ENCODE peak calls at places on chromosomes 3 and 15, in six cellular contexts. A is keratinocyte; I is NCI-H2171 treated with DMSO at 0.1 percent for 48 hours; S is neural crest cell; N is AG09319; F is activated naive CD8-positive, alpha-beta T cell treated with anti-CD3 and anti-CD28 coated beads, Interleukin-2, amount 50 U/mL, for 24 hours. G is an unnamed sample.

GRCh38 chr15:92643849-92644815 is 11.4 kb downstream of the FAM174B start:
- DNase-seq in A (no peak), F (no peak), N (no peak), I (peak), S (no peak), G (no peak)

GRCh38 chr15:62841269-62841628 is 201.3 kb upstream of the TPM1 start:
- DNase-seq in A (no peak), N (no peak), F (no peak), S (no peak), I (no peak), G (no peak)

GRCh38 chr3:191005790-191006189 is 143.3 kb upstream of the GMNC start:
- DNase-seq in F (no peak), N (no peak), A (no peak), I (no peak), S (no peak), G (no peak)

GRCh38 chr3:172516318-172517214 is 6.7 kb downstream of the TNFSF10 start:
- DNase-seq in F (no peak), N (peak), A (peak), I (no peak), S (no peak), G (no peak)

GRCh38 chr3:11600501-11601282 is 43.0 kb downstream of the VGLL4 start:
- DNase-seq in N (peak), I (no peak), F (no peak), A (peak), S (no peak), G (no peak)

GRCh38 chr3:8458711-8459110 is 42.9 kb upstream of the LMCD1 start:
- DNase-seq in A (no peak), N (peak), I (no peak), S (no peak), F (no peak), G (no peak)

GRCh38 chr15:69748700-69749099 is 296.1 kb downstream of the RPLP1 start:
- DNase-seq in F (no peak), A (no peak), S (no peak), N (no peak), I (peak), G (no peak)

GRCh38 chr15:28013976-28014375 is 85.1 kb downstream of the OCA2 start:
- DNase-seq in S (no peak), N (no peak), A (no peak), F (no peak), I (no peak), G (no peak)

GRCh38 chr3:108250626-108251025 is 28.4 kb upstream of the IFT57 start:
- DNase-seq in N (no peak), A (no peak), S (no peak), I (no peak), F (no peak), G (no peak)

GRCh38 chr3:14256561-14257342 is 78.1 kb downstream of the LSM3 start:
- DNase-seq in N (no peak), A (no peak), S (no peak), F (no peak), I (peak), G (no peak)

GRCh38 chr3:46545695-46546630 is 20.1 kb downstream of the LRRC2 start:
- DNase-seq in F (no peak), S (no peak), N (no peak), A (no peak), I (no peak), G (no peak)

GRCh38 chr15:52464478-52464877 is 64.2 kb downstream of the MYO5A start:
- DNase-seq in S (no peak), A (no peak), N (no peak), F (no peak), I (no peak), G (no peak)

GRCh38 chr3:89562373-89562772 is 455.0 kb downstream of the EPHA3 start:
- DNase-seq in S (no peak), I (no peak), F (no peak), A (no peak), N (no peak), G (no peak)

GRCh38 chr3:123804676-123805075 is 79.5 kb downstream of the MYLK start:
- DNase-seq in A (no peak), F (no peak), S (no peak), I (no peak), N (no peak), G (no peak)

GRCh38 chr15:50377867-50378751 is 23.1 kb upstream of the GABPB1 start:
- DNase-seq in F (no peak), I (no peak), N (no peak), A (no peak), S (no peak), G (no peak)

GRCh38 chr15:82074610-82075009 is 28.8 kb upstream of the MEX3B start:
- DNase-seq in I (no peak), F (no peak), A (no peak), S (no peak), N (no peak), G (no peak)

GRCh38 chr3:152276688-152277087 is 8.0 kb downstream of the MBNL1 start:
- DNase-seq in A (no peak), I (no peak), S (no peak), F (no peak), N (no peak), G (no peak)

GRCh38 chr3:127320529-127321121 is 32.8 kb upstream of the PRR20G start:
- DNase-seq in N (no peak), S (no peak), A (no peak), F (no peak), I (no peak), G (no peak)

GRCh38 chr15:83285979-83286553 is 1.6 kb upstream of the BNC1 start:
- DNase-seq in I (no peak), A (peak), F (no peak), S (no peak), N (no peak), G (no peak)

GRCh38 chr15:92247649-92248242 is 145.9 kb upstream of the ST8SIA2 start:
- DNase-seq in F (no peak), I (no peak), A (no peak), S (no peak), N (no peak), G (no peak)

GRCh38 chr3:140931-141330 is 55.6 kb upstream of the CHL1 start:
- DNase-seq in S (no peak), F (no peak), I (no peak), N (no peak), A (no peak), G (no peak)

GRCh38 chr15:89090791-89091666 is 2.8 kb downstream of the ABHD2 start:
- DNase-seq in F (peak), N (peak), S (no peak), I (no peak), A (no peak), G (peak)

GRCh38 chr15:35000511-35000910 is 12.4 kb upstream of the ZNF770 start:
- DNase-seq in A (peak), F (no peak), N (peak), S (no peak), I (peak), G (no peak)

GRCh38 chr15:68401496-68402431 is 30.2 kb downstream of the ITGA11 start:
- DNase-seq in S (no peak), I (no peak), F (no peak), N (no peak), A (no peak), G (no peak)